ENCODE peak calls at places on chromosomes 2 and 18, in five cellular contexts. One of them, this sample, is unnamed.
A peak's percentile ranks its signal among the peaks of the same experiment; 100 is the strongest.

GRCh38 chr18:12766986-12767433 is 64.2 kb downstream of the PSMG2 start:
- DNase-seq in GM12878: no peak
- DNase-seq in SK-N-SH: no peak
- DNase-seq in HepG2: peak; percentile 72
- DNase-seq in A549: peak; percentile 22
- DNase-seq in this sample: peak; percentile 66

GRCh38 chr2:43305006-43305405 is 78.6 kb upstream of the ZFP36L2 start:
- DNase-seq in HepG2: no peak
- DNase-seq in A549: no peak
- DNase-seq in GM12878: no peak
- DNase-seq in SK-N-SH: no peak
- DNase-seq in this sample: no peak

GRCh38 chr18:45119888-45120287 is 439.2 kb downstream of the SETBP1 start:
- DNase-seq in HepG2: no peak
- DNase-seq in SK-N-SH: peak; percentile 19
- DNase-seq in A549: no peak
- DNase-seq in GM12878: no peak
- DNase-seq in this sample: no peak

GRCh38 chr18:55381277-55381676 is 206.7 kb downstream of the TCF4 start:
- DNase-seq in A549: no peak
- DNase-seq in SK-N-SH: no peak
- DNase-seq in GM12878: no peak
- DNase-seq in HepG2: no peak
- DNase-seq in this sample: no peak

GRCh38 chr2:200026838-200027237 is 71.5 kb downstream of the MAIP1 start:
- DNase-seq in HepG2: no peak
- DNase-seq in GM12878: no peak
- DNase-seq in A549: no peak
- DNase-seq in SK-N-SH: no peak
- DNase-seq in this sample: no peak

GRCh38 chr18:36580266-36580665 is 248.5 kb downstream of the TPGS2 start:
- DNase-seq in HepG2: no peak
- DNase-seq in GM12878: no peak
- DNase-seq in A549: no peak
- DNase-seq in SK-N-SH: no peak
- DNase-seq in this sample: no peak

GRCh38 chr2:19607931-19608762 is 249.7 kb upstream of the OSR1 start:
- DNase-seq in GM12878: no peak
- DNase-seq in A549: peak; percentile 55
- DNase-seq in HepG2: no peak
- DNase-seq in SK-N-SH: no peak
- DNase-seq in this sample: no peak

GRCh38 chr2:160269365-160269764 is 69.3 kb upstream of the ITGB6 start:
- DNase-seq in HepG2: no peak
- DNase-seq in GM12878: no peak
- DNase-seq in A549: no peak
- DNase-seq in SK-N-SH: no peak
- DNase-seq in this sample: no peak

GRCh38 chr2:114727012-114727411 is 284.6 kb downstream of the DPP10 start:
- DNase-seq in HepG2: no peak
- DNase-seq in GM12878: no peak
- DNase-seq in SK-N-SH: no peak
- DNase-seq in A549: no peak
- DNase-seq in this sample: no peak

GRCh38 chr2:120348134-120349103 is 2.5 kb downstream of the INHBB start:
- DNase-seq in HepG2: peak; percentile 85
- DNase-seq in GM12878: no peak
- DNase-seq in A549: no peak
- DNase-seq in SK-N-SH: no peak
- DNase-seq in this sample: no peak

GRCh38 chr18:47397671-47398319 is 146.3 kb upstream of the SKOR2 start:
- DNase-seq in SK-N-SH: peak; percentile 25
- DNase-seq in GM12878: no peak
- DNase-seq in A549: peak; percentile 4
- DNase-seq in HepG2: peak; percentile 10
- DNase-seq in this sample: peak; percentile 49

DNA sequence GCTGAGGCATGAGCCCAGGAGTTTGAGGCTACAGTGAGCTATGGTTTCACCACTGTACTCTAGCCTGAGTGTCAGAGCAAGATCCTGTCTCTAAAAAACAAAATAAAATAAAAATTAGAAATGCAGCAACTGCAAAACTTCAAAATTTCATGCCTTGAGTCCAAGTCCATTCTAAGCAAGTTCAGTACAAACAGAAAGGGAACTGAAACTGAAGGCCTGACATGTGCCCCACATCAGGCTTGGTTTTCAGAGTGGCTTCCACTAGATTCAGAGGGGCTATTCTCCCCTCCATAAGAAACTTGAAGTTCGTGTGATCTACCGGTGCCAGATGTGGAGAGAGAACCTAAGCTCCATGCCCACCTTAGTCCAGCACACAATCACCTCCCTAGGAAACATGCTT is 268.0 kb upstream of the NCKAP5 start:
- DNase-seq in GM12878: no peak
- DNase-seq in SK-N-SH: no peak
- DNase-seq in HepG2: no peak
- DNase-seq in A549: no peak
- DNase-seq in this sample: no peak
- TF ChIP-seq CHD2 in GM12878: no peak
- TF ChIP-seq CHD2 in SK-N-SH: no peak
- TF ChIP-seq CHD2 in HepG2: no peak
- TF ChIP-seq CHD2 in A549: no peak
- TF ChIP-seq CHD2 in this sample: no peak

GRCh38 chr2:124649001-124649400 is 623.9 kb downstream of the CNTNAP5 start:
- DNase-seq in GM12878: no peak
- DNase-seq in A549: no peak
- DNase-seq in HepG2: no peak
- DNase-seq in SK-N-SH: no peak
- DNase-seq in this sample: no peak
- TF ChIP-seq CHD2 in GM12878: no peak
- TF ChIP-seq CHD2 in A549: no peak
- TF ChIP-seq CHD2 in HepG2: no peak
- TF ChIP-seq CHD2 in SK-N-SH: no peak
- TF ChIP-seq CHD2 in this sample: no peak

DNA sequence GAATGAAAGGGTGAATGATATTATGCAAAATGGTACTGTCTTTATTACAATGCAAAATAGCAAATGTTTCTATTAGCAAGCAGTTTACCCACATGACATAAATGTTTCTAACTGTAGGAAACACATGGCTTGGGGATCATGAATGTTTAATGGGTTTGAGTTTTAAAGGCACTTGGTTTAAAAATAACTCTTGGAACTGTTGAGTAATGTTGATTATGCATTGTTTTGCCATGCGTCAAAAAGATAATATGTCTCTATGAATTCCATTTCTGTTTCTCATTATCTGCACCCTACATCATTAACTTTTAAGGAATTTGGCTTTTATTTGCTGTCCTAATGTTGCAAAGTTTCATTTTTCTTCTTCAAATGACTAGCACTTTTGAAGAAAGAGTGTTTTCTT is 1355.5 kb downstream of the SUCLG1 start:
- DNase-seq in HepG2: no peak
- DNase-seq in SK-N-SH: no peak
- DNase-seq in A549: no peak
- DNase-seq in GM12878: no peak
- DNase-seq in this sample: no peak
- TF ChIP-seq CHD2 in HepG2: no peak
- TF ChIP-seq CHD2 in SK-N-SH: no peak
- TF ChIP-seq CHD2 in A549: no peak
- TF ChIP-seq CHD2 in GM12878: no peak
- TF ChIP-seq CHD2 in this sample: no peak

GRCh38 chr2:40363631-40364030 is 88.3 kb downstream of the SLC8A1 start:
- DNase-seq in SK-N-SH: no peak
- DNase-seq in GM12878: no peak
- DNase-seq in HepG2: no peak
- DNase-seq in A549: no peak
- DNase-seq in this sample: no peak

GRCh38 chr2:40364143-40364903 is 87.6 kb downstream of the SLC8A1 start:
- DNase-seq in SK-N-SH: no peak
- DNase-seq in GM12878: no peak
- DNase-seq in HepG2: no peak
- DNase-seq in A549: no peak
- DNase-seq in this sample: no peak

GRCh38 chr2:40367032-40367431 is 84.9 kb downstream of the SLC8A1 start:
- DNase-seq in GM12878: no peak
- DNase-seq in HepG2: no peak
- DNase-seq in A549: no peak
- DNase-seq in SK-N-SH: no peak
- DNase-seq in this sample: no peak

GRCh38 chr2:40369619-40370397 is 82.1 kb downstream of the SLC8A1 start:
- DNase-seq in GM12878: no peak
- DNase-seq in HepG2: no peak
- DNase-seq in SK-N-SH: no peak
- DNase-seq in A549: no peak
- DNase-seq in this sample: no peak

DNA sequence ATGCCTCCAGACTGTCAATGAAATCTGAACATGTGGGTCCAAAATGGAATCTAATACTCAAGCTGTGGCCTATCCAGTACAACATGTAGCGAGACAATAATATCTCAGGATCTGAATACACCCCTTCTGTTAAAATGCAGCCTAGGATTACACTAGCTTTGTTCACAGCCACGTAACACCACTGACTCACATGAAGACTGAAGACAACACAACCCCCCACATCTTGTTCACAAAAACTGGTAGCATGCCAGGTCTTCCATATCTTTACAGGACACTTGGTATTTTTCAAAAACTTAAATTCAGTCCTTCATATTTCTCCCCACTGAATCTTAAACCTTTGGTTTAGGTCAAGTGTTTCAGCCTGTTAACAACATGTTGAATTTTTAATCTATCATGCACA is 84.2 kb downstream of the SLC8A1 start:
- DNase-seq in SK-N-SH: no peak
- DNase-seq in HepG2: no peak
- DNase-seq in GM12878: no peak
- DNase-seq in A549: no peak
- DNase-seq in this sample: no peak
- TF ChIP-seq CHD2 in SK-N-SH: no peak
- TF ChIP-seq CHD2 in HepG2: no peak
- TF ChIP-seq CHD2 in GM12878: no peak
- TF ChIP-seq CHD2 in A549: no peak
- TF ChIP-seq CHD2 in this sample: no peak

GRCh38 chr2:232349946-232350635 is 28.5 kb upstream of the ALPP start:
- DNase-seq in SK-N-SH: no peak
- DNase-seq in A549: no peak
- DNase-seq in HepG2: no peak
- DNase-seq in GM12878: no peak
- DNase-seq in this sample: no peak

GRCh38 chr2:232350804-232351685 is 27.5 kb upstream of the ALPP start:
- DNase-seq in HepG2: no peak
- DNase-seq in GM12878: no peak
- DNase-seq in SK-N-SH: no peak
- DNase-seq in A549: no peak
- DNase-seq in this sample: no peak

GRCh38 chr2:232347369-232347768 is 31.2 kb upstream of the ALPP start:
- DNase-seq in HepG2: no peak
- DNase-seq in A549: no peak
- DNase-seq in SK-N-SH: no peak
- DNase-seq in GM12878: no peak
- DNase-seq in this sample: no peak

GRCh38 chr2:232349546-232349945 is 29.0 kb upstream of the ALPP start:
- DNase-seq in GM12878: no peak
- DNase-seq in SK-N-SH: no peak
- DNase-seq in HepG2: no peak
- DNase-seq in A549: no peak
- DNase-seq in this sample: no peak

DNA sequence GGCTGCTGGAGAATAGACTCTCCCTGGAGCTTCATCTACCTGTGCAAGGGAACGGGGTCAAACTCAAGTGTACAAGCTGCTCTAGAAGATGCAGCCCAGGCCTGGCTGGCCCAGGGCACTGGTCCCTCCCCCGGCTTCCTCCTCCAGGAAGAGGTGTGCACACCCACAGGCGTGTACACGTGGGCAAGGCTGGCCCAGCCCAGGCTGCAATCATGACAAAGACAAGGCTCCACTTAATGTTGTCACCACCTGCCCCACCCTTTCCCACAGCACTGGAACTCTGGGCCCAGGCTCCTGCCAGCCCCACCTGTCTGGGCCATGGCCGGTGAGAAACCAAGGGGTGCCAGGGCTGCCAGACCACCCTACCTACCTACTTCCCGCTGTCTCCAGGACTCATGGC is 29.6 kb upstream of the ALPP start:
- DNase-seq in HepG2: no peak
- DNase-seq in SK-N-SH: no peak
- DNase-seq in A549: no peak
- DNase-seq in GM12878: no peak
- DNase-seq in this sample: no peak
- TF ChIP-seq CHD2 in HepG2: no peak
- TF ChIP-seq CHD2 in SK-N-SH: no peak
- TF ChIP-seq CHD2 in A549: no peak
- TF ChIP-seq CHD2 in GM12878: no peak
- TF ChIP-seq CHD2 in this sample: no peak

DNA sequence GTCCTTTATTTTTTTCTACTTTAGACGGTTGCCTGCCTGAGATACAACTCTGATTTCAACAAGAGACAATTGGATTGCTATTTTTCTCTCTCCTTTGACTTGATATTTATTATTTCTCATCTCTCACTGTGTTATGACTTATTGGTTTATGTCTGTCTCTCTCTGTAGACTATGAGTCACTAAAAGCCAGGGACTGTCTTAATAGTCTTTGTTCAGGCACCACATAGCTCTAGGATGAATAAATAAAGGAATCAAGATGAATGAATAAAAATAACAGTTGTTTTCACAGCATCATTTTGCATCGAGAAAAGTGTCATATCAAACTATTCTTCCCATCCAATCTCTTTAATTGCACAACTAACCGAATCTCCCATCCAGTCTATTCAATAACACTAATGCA is 31.4 kb upstream of the CD28 start:
- DNase-seq in SK-N-SH: no peak
- DNase-seq in GM12878: no peak
- DNase-seq in HepG2: no peak
- DNase-seq in A549: no peak
- DNase-seq in this sample: no peak
- TF ChIP-seq CHD2 in SK-N-SH: no peak
- TF ChIP-seq CHD2 in GM12878: no peak
- TF ChIP-seq CHD2 in HepG2: no peak
- TF ChIP-seq CHD2 in A549: no peak
- TF ChIP-seq CHD2 in this sample: no peak

DNA sequence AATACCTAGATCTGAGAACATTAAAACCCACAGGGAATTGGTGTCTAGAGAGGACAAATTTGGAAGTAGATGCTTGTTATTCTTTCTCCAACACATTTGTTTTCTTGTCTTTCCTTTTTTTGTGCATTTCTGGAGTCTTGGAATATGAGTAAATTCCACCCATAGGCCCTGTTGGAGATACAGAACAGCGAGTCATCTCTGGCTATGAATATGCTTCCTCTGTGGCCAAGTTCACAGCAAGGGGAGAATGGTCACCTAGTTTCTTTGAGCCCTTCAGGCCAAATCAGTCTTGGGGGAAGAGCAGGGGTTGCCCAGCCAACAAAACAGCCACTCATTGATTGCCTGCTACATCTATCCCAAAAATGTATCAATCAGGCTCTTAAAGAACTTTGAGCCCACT is 31.3 kb downstream of the SP140L start:
- DNase-seq in HepG2: no peak
- DNase-seq in A549: no peak
- DNase-seq in SK-N-SH: no peak
- DNase-seq in GM12878: no peak
- DNase-seq in this sample: no peak
- TF ChIP-seq CHD2 in HepG2: no peak
- TF ChIP-seq CHD2 in A549: no peak
- TF ChIP-seq CHD2 in SK-N-SH: no peak
- TF ChIP-seq CHD2 in GM12878: no peak
- TF ChIP-seq CHD2 in this sample: no peak

This sample was measured in K562.